ENCODE peak calls at places on chromosomes 11 and 22, in five cellular contexts. W is H9, H is mesenchymal stem cell, Y is neuronal stem cell, B is H1. F is an unnamed sample.

GRCh38 chr11:128095459-128096096 is 491.8 kb downstream of the ETS1 start:
- DNase-seq in W (no peak), H (peak), B (no peak), Y (no peak), F (peak)

GRCh38 chr22:42692239-42693054 is 28.2 kb downstream of the A4GALT start:
- DNase-seq in B (no peak), W (no peak), H (no peak), Y (no peak), F (no peak)

GRCh38 chr11:2169626-2170570 is 1.7 kb downstream of the TH start:
- DNase-seq in B (no peak), Y (no peak), H (no peak), W (no peak), F (no peak)

GRCh38 chr11:24233041-24233440 is 263.8 kb upstream of the LUZP2 start:
- DNase-seq in H (no peak), Y (no peak), W (no peak), B (no peak), F (no peak)

GRCh38 chr11:63567044-63567840 is 4.1 kb upstream of the PLAAT2 start:
- DNase-seq in W (peak), H (peak), Y (no peak), B (no peak), F (peak)

GRCh38 chr11:68259122-68259959 is 12.4 kb downstream of the C11orf24 start:
- DNase-seq in Y (no peak), W (peak), H (no peak), B (no peak), F (no peak)

GRCh38 chr11:96242971-96243647 is 99.9 kb downstream of the MAML2 start:
- DNase-seq in W (peak), H (peak), B (peak), Y (peak), F (peak)

GRCh38 chr11:100297516-100297915 is 389.6 kb upstream of the ARHGAP42 start:
- DNase-seq in H (no peak), W (no peak), B (no peak), Y (no peak), F (no peak)

GRCh38 chr11:115848614-115849013 is 344.4 kb upstream of the CADM1 start:
- DNase-seq in W (no peak), H (no peak), B (no peak), Y (no peak), F (no peak)

GRCh38 chr11:124875401-124875800 is 10.2 kb downstream of the ROBO3 start:
- DNase-seq in H (no peak), B (no peak), W (peak), Y (no peak), F (no peak)
- H2BK12ac ChIP-seq in H (peak), B (no peak), W (no peak), Y (peak), F (no peak)

GRCh38 chr11:110720646-110721283 is 8.5 kb upstream of the ARHGAP20 start:
- DNase-seq in B (no peak), Y (no peak), W (no peak), H (peak), F (peak)
- H3K18ac ChIP-seq in B (no peak), Y (no peak), W (no peak), H (no peak), F (no peak)

DNA sequence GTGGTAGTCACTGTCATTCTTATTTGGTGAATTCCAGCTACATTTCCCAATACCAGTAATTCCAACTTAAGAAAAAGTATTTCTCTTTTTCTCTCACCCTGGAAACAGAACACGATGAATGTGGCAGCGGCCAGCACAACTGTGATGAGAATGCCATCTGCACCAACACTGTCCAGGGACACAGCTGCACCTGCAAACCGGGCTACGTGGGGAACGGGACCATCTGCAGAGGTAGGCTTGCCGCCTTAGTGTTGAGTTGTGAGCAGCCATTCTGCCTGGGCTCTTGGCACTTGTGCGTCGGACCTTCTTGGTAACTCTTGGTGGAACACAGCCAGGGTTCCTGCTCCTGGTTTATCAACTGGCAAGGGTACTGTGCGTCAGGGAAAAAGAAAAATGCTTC is 559.8 kb downstream of the NELL1 start:
- DNase-seq in W (no peak), H (no peak), B (no peak), Y (no peak), F (no peak)
- H2BK12ac ChIP-seq in W (no peak), H (no peak), B (no peak), Y (no peak), F (no peak)

DNA sequence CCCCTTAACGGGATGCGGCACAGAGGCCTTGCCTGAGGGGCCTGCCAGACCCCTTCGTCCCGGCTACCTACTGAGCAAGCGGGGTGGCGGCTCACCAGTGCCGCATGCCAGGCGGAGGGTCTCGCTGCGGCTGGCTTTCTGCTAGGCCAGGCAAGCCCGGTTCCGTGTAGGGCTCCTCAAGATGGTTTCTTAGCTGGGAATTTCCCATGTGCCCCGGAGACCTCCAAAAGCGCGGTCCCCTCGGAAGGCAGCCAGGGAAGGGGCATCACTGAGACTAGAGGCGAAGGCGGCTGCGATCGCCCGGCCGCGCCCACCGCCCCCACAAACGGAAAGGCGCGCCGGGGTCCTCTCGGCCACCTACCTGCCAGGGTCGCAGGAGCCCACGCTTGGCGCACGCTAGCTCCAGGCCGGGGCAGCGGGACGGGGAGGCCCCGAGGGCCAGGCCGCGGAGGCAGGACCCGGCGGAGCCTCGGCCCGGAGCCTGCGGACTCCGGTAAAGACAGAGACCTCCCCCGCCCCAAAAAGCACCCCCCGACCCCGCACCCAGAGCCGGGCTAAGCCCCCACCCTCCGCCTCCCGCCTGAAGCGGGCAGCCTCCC is 23.8 kb downstream of the MICAL3 start:
- DNase-seq in Y (peak), W (no peak), H (peak), B (peak), F (no peak)
- H3K18ac ChIP-seq in Y (peak), W (no peak), H (no peak), B (peak), F (peak)

DNA sequence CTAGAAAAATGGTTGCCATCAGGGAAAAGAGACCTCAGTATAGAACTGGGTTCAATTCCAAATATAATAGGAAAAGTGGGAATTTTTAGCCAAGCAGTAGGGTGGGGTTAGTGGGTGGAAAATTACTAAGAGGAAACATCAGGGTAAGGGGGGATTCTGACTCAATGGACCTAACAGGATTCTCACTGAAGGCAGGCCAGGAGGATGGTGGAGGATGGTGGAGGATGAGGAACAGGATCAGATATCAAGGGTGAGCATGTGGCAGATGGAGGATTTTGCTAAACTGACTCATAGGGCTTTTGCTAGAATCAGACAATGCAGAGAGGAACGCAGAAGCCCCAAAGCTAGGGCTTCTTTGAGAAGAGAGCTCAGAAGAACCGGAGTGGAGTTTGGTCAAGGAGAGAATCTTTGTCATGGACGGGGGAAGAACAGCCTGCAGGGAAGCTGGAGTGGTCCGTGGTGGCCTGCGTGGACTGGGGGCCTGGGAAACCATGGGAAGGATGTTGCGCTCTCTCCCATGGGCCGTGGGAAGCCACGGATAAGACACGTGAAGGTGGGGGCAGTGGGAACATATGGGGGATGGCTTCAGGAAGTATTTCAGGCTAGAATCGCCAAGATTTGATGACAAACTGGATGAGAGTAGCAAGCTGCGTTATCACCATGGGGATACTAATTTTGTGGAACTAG is 165.1 kb downstream of the LDLRAD3 start:
- DNase-seq in B (no peak), H (no peak), Y (no peak), W (no peak), F (no peak)
- H2BK12ac ChIP-seq in B (peak), H (no peak), Y (peak), W (no peak), F (no peak)

DNA sequence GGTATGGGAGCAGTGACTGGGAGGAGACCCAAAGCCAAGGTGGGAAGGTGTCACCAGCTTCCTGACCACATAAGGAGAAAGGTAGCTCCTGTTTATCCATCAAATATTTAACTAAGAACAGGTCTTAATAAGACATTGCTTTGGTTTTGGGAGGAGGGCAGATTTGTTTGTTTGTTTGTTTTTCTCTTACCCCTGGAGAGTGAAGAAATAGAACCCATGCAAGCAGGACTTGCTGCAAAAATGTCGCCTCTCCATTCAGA is 26.2 kb upstream of the CD44 start:
- DNase-seq in W (no peak), Y (no peak), H (no peak), B (no peak), F (no peak)
- H3K18ac ChIP-seq in W (no peak), Y (no peak), H (no peak), B (no peak), F (no peak)

GRCh38 chr11:10329356-10329755 is 24.5 kb downstream of the ADM start:
- DNase-seq in W (no peak), H (no peak), B (no peak), Y (no peak), F (no peak)
- H2BK12ac ChIP-seq in W (no peak), H (peak), B (no peak), Y (no peak), F (no peak)

GRCh38 chr11:47904048-47904447 is 55.9 kb upstream of the NUP160 start:
- DNase-seq in H (peak), B (no peak), W (no peak), Y (no peak), F (peak)
- H3K18ac ChIP-seq in H (no peak), B (no peak), W (no peak), Y (no peak), F (no peak)

DNA sequence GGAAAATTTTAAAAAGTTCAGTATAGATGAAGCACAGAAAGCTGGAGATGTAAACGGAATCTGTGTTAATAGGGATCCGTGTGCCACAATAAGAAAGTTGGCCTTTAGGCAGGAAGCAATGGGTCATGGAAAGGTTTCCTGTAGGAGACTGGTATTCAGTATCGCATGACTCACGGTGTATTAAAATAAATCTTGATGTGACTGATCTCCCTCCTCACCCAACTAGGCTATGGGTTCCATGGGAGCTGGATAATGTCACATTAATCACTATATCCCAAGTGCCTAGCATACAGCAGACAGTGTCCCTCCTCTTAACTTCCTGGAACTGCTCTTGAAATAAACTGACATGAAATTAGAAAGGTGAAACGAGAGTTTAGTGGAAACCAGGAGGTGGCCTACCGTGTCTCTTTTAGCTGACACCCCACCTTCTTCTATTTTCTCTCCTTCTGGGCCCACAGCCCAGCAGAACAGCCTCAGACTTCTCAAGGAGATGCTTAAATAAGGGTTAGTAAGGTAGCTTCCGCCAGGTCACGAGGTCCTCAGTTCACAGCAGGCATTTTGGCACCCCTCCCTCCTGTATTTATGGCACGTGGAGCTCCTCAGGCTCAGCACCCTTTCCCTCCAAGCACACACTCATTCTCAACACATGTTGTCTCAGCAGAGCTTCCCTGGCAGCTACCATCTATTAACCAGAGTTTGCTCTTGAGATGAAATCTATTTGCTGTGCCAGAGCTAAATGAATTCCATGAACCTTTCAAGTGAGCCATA is 118.8 kb downstream of the NXPE2 start:
- DNase-seq in W (no peak), B (no peak), Y (no peak), H (peak), F (no peak)
- H2BK12ac ChIP-seq in W (no peak), B (no peak), Y (no peak), H (no peak), F (no peak)

GRCh38 chr11:808427-809286 is 1.1 kb upstream of the RPLP2 start:
- DNase-seq in W (no peak), H (no peak), B (no peak), Y (no peak), F (peak)
- H3K18ac ChIP-seq in W (peak), H (peak), B (peak), Y (peak), F (peak)